ENCODE peak calls at places on chromosomes 2 and 18, in nine cellular contexts. O, D, Z, I, B, M, V, H and C are unnamed samples.
A peak's percentile ranks its signal among the peaks of the same experiment; 100 is the strongest.

GRCh38 chr2:143692162-143692561 is 562.9 kb downstream of the ARHGAP15 start:
- DNase-seq in Z (no peak), M (no peak), V (no peak), B (no peak), H (no peak), I (no peak), D (no peak), O (no peak), C (no peak)

GRCh38 chr18:48636436-48636835 is 97.6 kb downstream of the CTIF start:
- DNase-seq in D (no peak), I (no peak), H (no peak), B (no peak), M (peak; percentile 17), O (peak; percentile 35), V (no peak), Z (no peak), C (no peak)

GRCh38 chr2:44778221-44778654 is 163.3 kb upstream of the SIX3 start:
- DNase-seq in V (no peak), I (no peak), B (no peak), D (no peak), O (no peak), M (no peak), H (no peak), Z (peak; percentile 23), C (no peak)

GRCh38 chr2:16617282-16618266 is 48.1 kb downstream of the CYRIA start:
- DNase-seq in B (no peak), V (no peak), H (peak; percentile 57), Z (no peak), I (no peak), O (no peak), D (no peak), M (no peak), C (peak; percentile 84)

GRCh38 chr2:134718095-134718955 is 475 bp downstream of the TMEM163 start:
- DNase-seq in B (no peak), I (peak; percentile 19), H (no peak), Z (peak; percentile 38), V (no peak), D (no peak), O (no peak), M (no peak), C (no peak)

GRCh38 chr2:101609434-101609833 is 88.1 kb upstream of the MAP4K4 start:
- DNase-seq in B (no peak), Z (no peak), D (no peak), I (no peak), H (no peak), M (no peak), O (no peak), V (no peak), C (no peak)

GRCh38 chr2:144372484-144373195 is 147.3 kb downstream of the ZEB2 start:
- DNase-seq in D (no peak), Z (no peak), O (no peak), V (peak; percentile 7), H (no peak), I (peak; percentile 14), M (no peak), B (no peak), C (no peak)

GRCh38 chr2:196170202-196170680 is 1.1 kb downstream of the STK17B start:
- DNase-seq in V (no peak), O (no peak), Z (peak; percentile 61), D (peak; percentile 10), B (peak; percentile 28), H (peak; percentile 24), M (no peak), I (peak; percentile 56), C (no peak)

GRCh38 chr18:26036635-26037034 is 53.8 kb downstream of the SS18 start:
- DNase-seq in V (no peak), M (no peak), H (no peak), I (no peak), O (no peak), Z (no peak), B (no peak), D (no peak), C (no peak)

GRCh38 chr2:135985826-135986393 is 484 bp upstream of the DARS1 start:
- DNase-seq in H (no peak), B (no peak), V (peak; percentile 23), M (no peak), Z (no peak), D (peak; percentile 12), I (no peak), O (no peak), C (no peak)

GRCh38 chr2:3620834-3621233 is 25.9 kb downstream of the COLEC11 start:
- DNase-seq in D (no peak), B (peak; percentile 92), I (no peak), Z (no peak), V (no peak), O (no peak), M (no peak), H (no peak), C (no peak)

GRCh38 chr2:196268538-196269338 is 97.4 kb upstream of the STK17B start:
- DNase-seq in H (no peak), V (no peak), Z (no peak), M (no peak), D (no peak), B (peak; percentile 23), O (no peak), I (peak; percentile 34), C (no peak)

GRCh38 chr2:110813896-110814295 is 81.5 kb downstream of the ACOXL start:
- DNase-seq in D (no peak), O (no peak), B (no peak), Z (no peak), I (no peak), V (no peak), H (no peak), M (no peak), C (peak; percentile 68)

GRCh38 chr2:198054299-198054698 is 249.9 kb downstream of the PLCL1 start:
- DNase-seq in H (peak; percentile 37), D (peak; percentile 4), B (peak; percentile 10), I (peak; percentile 13), O (no peak), Z (no peak), M (no peak), V (no peak), C (no peak)

GRCh38 chr2:234026693-234027254 is 23.7 kb upstream of the SPP2 start:
- DNase-seq in O (no peak), M (no peak), D (no peak), Z (no peak), B (no peak), I (no peak), V (no peak), H (no peak), C (no peak)

GRCh38 chr2:107721581-107721980 is 105.1 kb upstream of the RGPD4 start:
- DNase-seq in Z (no peak), B (no peak), I (no peak), V (no peak), H (no peak), M (no peak), D (no peak), O (no peak), C (no peak)

GRCh38 chr2:186325827-186326535 is 160.1 kb upstream of the ZC3H15 start:
- DNase-seq in I (no peak), B (no peak), H (no peak), V (no peak), D (no peak), Z (no peak), M (no peak), O (no peak), C (no peak)

GRCh38 chr2:28636491-28636890 is 115.1 kb upstream of the PPP1CB start:
- DNase-seq in I (no peak), M (no peak), V (no peak), O (no peak), H (no peak), Z (no peak), B (no peak), D (no peak), C (no peak)

GRCh38 chr18:48446582-48447225 is 37.5 kb upstream of the ZBTB7C start:
- DNase-seq in H (peak; percentile 36), Z (peak; percentile 51), V (peak; percentile 59), D (peak; percentile 55), I (peak; percentile 84), B (peak; percentile 66), M (peak; percentile 91), O (peak; percentile 86), C (peak; percentile 86)

GRCh38 chr2:100393362-100393761 is 24.1 kb downstream of the CHST10 start:
- DNase-seq in M (no peak), V (no peak), H (no peak), B (no peak), D (no peak), O (no peak), I (no peak), Z (no peak), C (no peak)

GRCh38 chr2:28475088-28475580 is 20.7 kb upstream of the PLB1 start:
- DNase-seq in Z (no peak), O (no peak), V (no peak), M (no peak), D (no peak), H (no peak), I (no peak), B (no peak), C (no peak)

GRCh38 chr2:111196435-111196834 is 75.7 kb downstream of the BCL2L11 start:
- DNase-seq in B (no peak), M (no peak), O (no peak), H (no peak), V (no peak), D (no peak), I (no peak), Z (no peak), C (no peak)

GRCh38 chr2:225103737-225104141 is 61.5 kb upstream of the DOCK10 start:
- DNase-seq in O (no peak), D (no peak), V (no peak), M (no peak), I (no peak), Z (no peak), B (no peak), H (no peak), C (no peak)

GRCh38 chr2:130873700-130874346 is 37.1 kb downstream of the ARHGEF4 start:
- DNase-seq in Z (peak; percentile 60), O (peak; percentile 68), M (no peak), I (peak; percentile 79), H (peak; percentile 58), B (peak; percentile 59), D (peak; percentile 75), V (peak; percentile 14), C (peak; percentile 88)
- TF ChIP-seq CTCF in Z (peak; percentile 73), O (peak; percentile 62), M (peak; percentile 19), I (peak; percentile 58), H (peak; percentile 67), B (peak; percentile 86), D (peak; percentile 74), V (peak; percentile 23), C (no peak)

GRCh38 chr2:148944536-148944935 is 69.5 kb downstream of the KIF5C start:
- DNase-seq in Z (no peak), V (no peak), H (no peak), D (no peak), O (no peak), M (no peak), B (no peak), I (no peak), C (no peak)
- TF ChIP-seq POLR2A in Z (no peak), V (no peak), H (no peak), D (no peak), O (no peak), M (no peak), B (no peak), I (no peak), C (no peak)

GRCh38 chr2:206062724-206063123 is 23.2 kb downstream of the INO80D start:
- DNase-seq in O (no peak), M (no peak), B (no peak), I (no peak), D (no peak), V (no peak), H (no peak), Z (no peak), C (no peak)
- TF ChIP-seq CTCF in O (no peak), M (no peak), B (no peak), I (no peak), D (no peak), V (no peak), H (no peak), Z (no peak), C (no peak)

GRCh38 chr2:222689322-222689721 is 17.9 kb downstream of the MOGAT1 start:
- DNase-seq in I (no peak), D (no peak), H (no peak), V (no peak), O (no peak), B (no peak), M (no peak), Z (no peak), C (no peak)
- TF ChIP-seq POLR2A in I (no peak), D (no peak), H (no peak), V (no peak), O (no peak), B (no peak), M (no peak), Z (no peak), C (no peak)